ENCODE peak calls at places on chromosomes 5 and 9, in four cellular contexts. H is GM12891, Z is NCI-H2081, E is WTC11. R is an unnamed sample.

GRCh38 chr9:117869287-117869686 is 165.1 kb downstream of the TLR4 start:
- DNase-seq in H (no peak), Z (no peak), E (peak; percentile 13), R (no peak)

GRCh38 chr5:93191016-93191415 is 390.0 kb downstream of the NR2F1-AS1 start:
- DNase-seq in H (no peak), Z (no peak), E (no peak), R (no peak)

GRCh38 chr9:76150016-76150415 is 244.2 kb downstream of the RFK start:
- DNase-seq in H (no peak), Z (no peak), E (no peak), R (no peak)

GRCh38 chr5:44542470-44542869 is 153.2 kb upstream of the FGF10 start:
- DNase-seq in H (no peak), Z (no peak), E (no peak), R (no peak)

GRCh38 chr9:74724317-74724716 is 163.4 kb downstream of the TRPM6 start:
- DNase-seq in H (no peak), Z (no peak), E (no peak), R (no peak)

GRCh38 chr5:115402822-115403577 is 106.5 kb upstream of the CCDC112 start:
- DNase-seq in H (no peak), Z (no peak), E (no peak), R (no peak)

GRCh38 chr5:68074048-68074632 is 141.4 kb upstream of the PIK3R1 start:
- DNase-seq in H (no peak), Z (no peak), E (no peak), R (no peak)

GRCh38 chr5:110356687-110357086 is 369.8 kb downstream of the TMEM232 start:
- DNase-seq in H (no peak), Z (no peak), E (no peak), R (no peak)

GRCh38 chr5:119398713-119399492 is 43.1 kb downstream of the TNFAIP8 start:
- DNase-seq in H (no peak), Z (no peak), E (no peak), R (no peak)

GRCh38 chr5:134503937-134504437 is 21.5 kb upstream of the JADE2 start:
- DNase-seq in H (no peak), Z (no peak), E (no peak), R (no peak)

GRCh38 chr5:141872496-141873356 is 5.5 kb downstream of the PCDH1 start:
- DNase-seq in H (no peak), Z (no peak), E (no peak), R (no peak)

GRCh38 chr9:107866912-107867311 is 377.3 kb upstream of the KLF4 start:
- DNase-seq in H (no peak), Z (no peak), E (no peak), R (no peak)

GRCh38 chr5:32852535-32852934 is 141.4 kb downstream of the NPR3 start:
- DNase-seq in H (no peak), Z (no peak), E (peak; percentile 63), R (no peak)

GRCh38 chr5:142839711-142840441 is 69.7 kb downstream of the ARHGAP26 start:
- DNase-seq in H (no peak), Z (no peak), E (no peak), R (no peak)

GRCh38 chr9:93112864-93113389 is 16.9 kb downstream of the CARD19 start:
- DNase-seq in H (no peak), Z (no peak), E (no peak), R (no peak)

GRCh38 chr9:32989651-32990050 is 11.8 kb downstream of the APTX start:
- DNase-seq in H (no peak), Z (no peak), E (no peak), R (no peak)

GRCh38 chr5:54091416-54092130 is 218.8 kb downstream of the ARL15 start:
- DNase-seq in H (no peak), Z (no peak), E (no peak), R (no peak)

GRCh38 chr5:310941-311434 is 10.5 kb upstream of the AHRR start:
- DNase-seq in H (no peak), Z (no peak), E (no peak), R (no peak)

R was measured in type B pancreatic cell.